ENCODE peak calls at places on chromosomes 16 and 17, in four cellular contexts. C is GM12878, Z is HCT116, U is transverse colon. A is an unnamed sample.

GRCh38 chr16:30113031-30113710 is at the start of gene GDPD3:
- DNase-seq in C (no peak), Z (no peak), U (peak; percentile 87), A (peak; percentile 76)

GRCh38 chr17:50550661-50551432 is 3.9 kb downstream of the SPATA20 start:
- DNase-seq in C (no peak), Z (peak; percentile 68), U (peak; percentile 77), A (peak; percentile 86)

GRCh38 chr17:67290244-67290993 is 45.4 kb upstream of the HELZ start:
- DNase-seq in C (no peak), Z (no peak), U (no peak), A (no peak)

GRCh38 chr17:34703533-34703932 is 124.2 kb downstream of the TMEM132E start:
- DNase-seq in C (no peak), Z (no peak), U (no peak), A (no peak)

GRCh38 chr17:80791758-80792284 is 199.8 kb upstream of the CHMP6 start:
- DNase-seq in C (no peak), Z (peak; percentile 99), U (peak; percentile 55), A (peak; percentile 41)

GRCh38 chr17:16314189-16314588 is 39.1 kb downstream of the CENPV start:
- DNase-seq in C (no peak), Z (no peak), U (no peak), A (no peak)

GRCh38 chr16:89163297-89163696 is 8.3 kb upstream of the CDH15 start:
- DNase-seq in C (no peak), Z (no peak), U (no peak), A (no peak)

GRCh38 chr16:31707743-31708335 is 165.8 kb upstream of the ZNF267 start:
- DNase-seq in C (no peak), Z (no peak), U (no peak), A (no peak)

GRCh38 chr16:68732741-68733399 is 4.2 kb upstream of the CDH1 start:
- DNase-seq in C (no peak), Z (no peak), U (no peak), A (no peak)

GRCh38 chr17:5812590-5812989 is 228.3 kb upstream of the NLRP1 start:
- DNase-seq in C (no peak), Z (no peak), U (no peak), A (no peak)

GRCh38 chr16:88062341-88062861 is 111.2 kb downstream of the BANP start:
- DNase-seq in C (no peak), Z (no peak), U (no peak), A (no peak)

GRCh38 chr17:63486317-63487013 is 9.6 kb downstream of the ACE start:
- DNase-seq in C (no peak), Z (no peak), U (no peak), A (no peak)

GRCh38 chr17:35373984-35374765 is 754 bp upstream of the SLFN11 start:
- DNase-seq in C (no peak), Z (no peak), U (peak; percentile 49), A (peak; percentile 47)

GRCh38 chr16:22763655-22764054 is 50.3 kb upstream of the HS3ST2 start:
- DNase-seq in C (no peak), Z (no peak), U (no peak), A (no peak)
- H3K27ac ChIP-seq in C (no peak overlapping the region), Z (no peak overlapping the region), U (peak overlapping the region; percentile 68), A (no peak overlapping the region)

DNA sequence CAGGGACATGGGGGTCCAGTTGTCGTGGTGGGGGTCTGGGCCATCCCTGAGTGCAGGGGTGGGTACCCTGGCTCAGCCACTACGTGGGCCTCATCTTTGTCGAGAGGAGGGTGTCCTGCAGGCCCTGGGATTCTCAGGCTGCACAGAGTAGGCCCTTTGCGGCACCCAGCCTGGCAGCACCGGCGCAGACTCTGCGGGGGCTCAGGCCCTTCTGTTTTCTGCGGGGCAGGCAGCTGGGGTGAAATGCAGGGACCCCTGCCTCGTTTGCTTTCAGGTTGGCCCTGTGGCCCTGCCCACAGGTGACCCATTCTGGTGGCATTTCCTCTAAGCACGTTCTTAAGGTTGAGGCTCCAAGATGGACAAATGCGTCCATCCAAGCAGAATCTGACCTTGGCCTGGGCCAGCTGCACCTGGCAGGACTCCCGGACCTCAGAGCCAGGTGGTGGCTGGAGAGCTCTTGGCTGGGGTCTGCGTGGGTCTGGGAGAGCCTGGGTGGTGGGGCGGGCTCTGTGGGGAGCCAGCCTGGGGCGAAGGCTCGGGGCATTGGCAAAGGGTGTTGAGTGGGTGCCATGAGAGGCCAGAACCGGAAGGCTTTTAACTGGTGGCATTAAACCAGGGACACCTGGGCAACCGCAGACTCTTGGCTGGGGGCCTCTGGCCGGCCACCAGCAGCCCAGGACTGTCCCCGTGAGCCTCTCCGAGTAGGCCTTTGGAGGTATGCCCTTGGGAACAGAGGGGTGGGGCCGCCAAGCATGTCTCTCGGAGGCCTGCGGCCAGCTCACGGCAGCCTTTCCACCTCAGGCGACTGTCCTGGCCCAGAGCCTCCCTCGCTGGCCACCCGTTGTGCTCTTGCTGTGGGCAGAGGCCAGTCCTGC is 16.9 kb downstream of the PRSS27 start:
- DNase-seq in C (no peak), Z (no peak), U (no peak), A (peak; percentile 71)
- TF ChIP-seq POLR2AphosphoS5 in C (no peak), Z (no peak), U (no peak), A (no peak)

DNA sequence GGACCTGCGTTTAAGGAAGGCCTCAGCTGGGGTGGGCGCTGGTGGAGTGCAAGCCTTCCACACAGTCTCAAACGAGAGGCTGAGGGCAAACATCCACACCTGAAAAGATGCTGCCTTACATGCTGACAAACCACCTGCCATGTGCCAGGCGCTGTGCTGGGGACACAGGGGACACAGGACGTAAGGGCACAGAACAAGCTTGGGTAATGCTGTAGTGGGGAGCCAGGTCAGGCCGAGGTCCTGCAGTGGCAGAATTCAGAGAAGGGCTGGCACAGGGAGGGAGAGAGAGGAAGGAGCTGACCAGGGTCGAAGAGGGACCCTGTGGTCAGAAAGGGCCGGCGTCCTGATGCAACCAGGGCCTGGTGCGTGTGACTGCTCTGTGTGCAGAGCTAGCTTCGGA is 18.5 kb downstream of the TELO2 start:
- DNase-seq in C (no peak), Z (no peak), U (no peak), A (no peak)
- TF ChIP-seq POLR2A in C (peak; percentile 47), Z (no peak), U (no peak), A (no peak)

DNA sequence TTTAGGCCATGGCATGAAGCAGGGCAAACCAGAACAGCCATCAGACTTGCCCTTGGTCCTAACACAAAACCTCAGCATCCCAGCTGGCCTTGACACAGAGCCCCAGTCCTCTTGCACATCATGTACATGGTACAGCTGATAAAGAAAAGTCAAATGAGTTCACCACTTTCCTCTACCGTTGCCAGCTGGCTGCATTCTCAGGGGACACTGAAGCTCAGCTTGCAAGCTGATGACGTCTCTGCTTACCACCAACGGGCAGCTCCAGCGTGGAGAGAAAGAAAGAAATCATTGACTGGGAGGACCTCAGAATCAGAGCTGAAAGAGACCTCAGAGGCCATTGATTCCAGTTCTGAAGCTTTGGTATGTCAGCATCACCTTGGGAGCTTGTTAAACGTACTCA is 80.7 kb upstream of the CES5A start:
- DNase-seq in C (no peak), Z (no peak), U (no peak), A (no peak)
- H3K27ac ChIP-seq in C (no peak overlapping the region), Z (no peak overlapping the region), U (no peak overlapping the region), A (no peak overlapping the region)

GRCh38 chr17:1592751-1593629 is 30.4 kb upstream of the PITPNA start:
- DNase-seq in C (peak; percentile 57), Z (no peak), U (peak; percentile 88), A (no peak)

GRCh38 chr17:1590747-1591473 is 28.3 kb upstream of the PITPNA start:
- DNase-seq in C (no peak), Z (no peak), U (no peak), A (no peak)

GRCh38 chr17:1588781-1589585 is 26.4 kb upstream of the PITPNA start:
- DNase-seq in C (no peak), Z (no peak), U (no peak), A (no peak)

GRCh38 chr17:1591474-1592090 is 29.0 kb upstream of the PITPNA start:
- DNase-seq in C (no peak), Z (no peak), U (no peak), A (no peak)

DNA sequence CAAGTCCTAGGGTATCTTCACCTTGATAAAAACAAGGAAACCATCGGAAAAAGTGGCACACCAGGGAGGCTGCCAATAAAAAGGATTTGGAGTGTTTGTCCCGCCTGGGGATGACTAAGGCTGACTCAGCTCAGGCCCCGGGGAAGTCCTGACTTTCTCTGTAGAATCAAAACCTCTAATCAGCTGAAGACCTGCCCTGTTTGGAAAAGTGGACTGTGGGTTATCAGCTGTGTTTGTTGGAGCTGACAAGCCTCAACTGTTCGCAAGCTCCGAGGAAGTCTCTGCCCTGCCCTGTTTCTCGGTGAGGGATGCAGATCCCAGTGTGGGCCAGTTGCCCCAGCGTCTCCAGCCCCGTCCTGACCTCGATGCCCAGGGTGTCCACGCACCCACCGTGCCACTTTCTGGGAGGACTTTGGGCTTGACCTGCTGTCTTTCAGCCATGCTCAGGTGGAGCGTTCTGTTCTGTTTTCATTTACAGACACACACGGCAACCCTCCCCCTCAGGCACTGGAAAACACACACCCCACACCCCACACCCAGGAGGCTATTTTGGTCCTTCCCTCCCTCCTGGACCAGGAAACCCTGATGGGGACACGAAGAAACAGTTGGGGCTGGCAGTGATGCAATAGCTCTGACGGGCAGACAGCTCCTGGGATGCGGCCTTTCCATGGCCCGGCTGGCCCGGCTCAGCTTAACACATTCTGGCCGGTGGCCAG is 27.6 kb upstream of the PITPNA start:
- DNase-seq in C (no peak), Z (peak; percentile 86), U (peak; percentile 71), A (peak; percentile 79)
- TF ChIP-seq POLR2AphosphoS5 in C (no peak), Z (peak; percentile 62), U (peak; percentile 55), A (peak; percentile 45)

DNA sequence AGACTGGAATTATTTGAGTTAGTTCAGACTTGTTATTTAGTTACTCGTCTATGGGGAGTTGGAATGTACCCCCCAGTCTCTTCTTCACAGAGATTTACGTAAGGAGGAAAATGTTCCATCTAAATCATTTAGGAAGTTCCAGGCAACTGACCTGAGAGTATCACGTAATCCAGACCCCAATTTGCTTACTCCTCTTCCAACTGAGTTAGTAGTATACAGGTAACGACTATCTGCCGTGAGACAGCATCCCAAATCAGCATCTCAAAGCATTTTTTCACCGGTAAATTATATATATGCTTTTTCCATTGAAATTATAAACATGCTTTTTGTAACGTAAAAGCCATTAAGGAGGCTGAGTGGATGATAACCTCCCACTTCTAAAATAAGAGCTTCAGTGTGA is 214.3 kb upstream of the WSB1 start:
- DNase-seq in C (no peak), Z (no peak), U (no peak), A (no peak)
- TF ChIP-seq POLR2A in C (no peak), Z (no peak), U (no peak), A (no peak)